ENCODE peak calls at places on chromosomes 1 and 21, in seven cellular contexts. A, N, Q, E, H, B and P are unnamed samples.

GRCh38 chr1:24635195-24635843 is 7.8 kb upstream of the SRRM1 start:
- DNase-seq in E (peak; percentile 86), H (no peak), Q (peak; percentile 79), B (peak; percentile 88), A (no peak), N (peak; percentile 36), P (peak; percentile 83)

GRCh38 chr1:221159608-221160007 is 280.4 kb downstream of the HLX start:
- DNase-seq in Q (no peak), H (no peak), A (no peak), B (no peak), N (no peak), E (no peak), P (no peak)

GRCh38 chr1:99969729-99970591 is at the start of gene SLC35A3:
- DNase-seq in N (peak; percentile 71), H (peak; percentile 84), Q (peak; percentile 82), E (peak; percentile 89), B (peak; percentile 84), A (peak; percentile 94), P (peak; percentile 61)

GRCh38 chr1:9612871-9613624 is 24.3 kb downstream of the TMEM201 start:
- DNase-seq in E (no peak), H (no peak), A (peak; percentile 39), B (no peak), Q (no peak), N (no peak), P (no peak)

GRCh38 chr1:226154593-226154992 is 31.9 kb downstream of the ACBD3 start:
- DNase-seq in H (no peak), E (no peak), Q (no peak), N (no peak), B (no peak), A (no peak), P (peak; percentile 34)

GRCh38 chr1:77412069-77412793 is 130.4 kb downstream of the AK5 start:
- DNase-seq in H (no peak), A (no peak), B (peak; percentile 14), N (no peak), Q (peak; percentile 18), E (peak; percentile 16), P (peak; percentile 66)

GRCh38 chr1:156616463-156616862 is 2.8 kb upstream of the HAPLN2 start:
- DNase-seq in E (peak; percentile 11), Q (peak; percentile 93), N (no peak), A (no peak), H (no peak), B (no peak), P (peak; percentile 45)

GRCh38 chr1:185825556-185825955 is 91.4 kb downstream of the HMCN1 start:
- DNase-seq in Q (peak; percentile 67), A (no peak), H (no peak), B (no peak), E (no peak), N (no peak), P (no peak)

GRCh38 chr1:26043765-26044164 is 2.2 kb downstream of the SLC30A2 start:
- DNase-seq in B (no peak), H (no peak), A (no peak), Q (no peak), E (no peak), N (no peak), P (no peak)

GRCh38 chr1:46489638-46490602 is at the start of gene DMBX1:
- DNase-seq in H (peak; percentile 86), A (peak; percentile 87), B (peak; percentile 49), E (peak; percentile 72), N (no peak), Q (peak; percentile 8), P (no peak)

GRCh38 chr1:32242341-32242851 is 4.6 kb upstream of the FAM167B start:
- DNase-seq in E (no peak), H (peak; percentile 50), A (no peak), B (peak; percentile 32), N (no peak), Q (peak; percentile 42), P (no peak)

GRCh38 chr1:234564035-234565029 is 45.6 kb downstream of the IRF2BP2 start:
- DNase-seq in Q (peak; percentile 47), H (no peak), A (no peak), N (no peak), B (peak; percentile 98), E (peak; percentile 93), P (peak; percentile 88)

GRCh38 chr21:26100573-26100972 is 70.0 kb downstream of the APP start:
- DNase-seq in N (no peak), B (no peak), A (no peak), H (no peak), Q (no peak), E (no peak), P (no peak)

GRCh38 chr1:3779912-3780416 is 7.4 kb downstream of the SMIM1 start:
- DNase-seq in A (no peak), B (no peak), Q (no peak), H (peak; percentile 13), N (no peak), E (no peak), P (no peak)

GRCh38 chr1:156153362-156153761 is at the start of gene SEMA4A:
- DNase-seq in E (no peak), B (peak; percentile 85), Q (peak; percentile 29), N (no peak), H (no peak), A (no peak), P (no peak)

GRCh38 chr1:215226755-215227154 is 144.2 kb downstream of the KCNK2 start:
- DNase-seq in E (no peak), H (no peak), B (no peak), N (no peak), A (no peak), Q (no peak), P (peak; percentile 58)

GRCh38 chr1:110339427-110340206 is 440 bp downstream of the RBM15 start:
- DNase-seq in H (no peak), Q (peak; percentile 73), B (peak; percentile 53), A (peak; percentile 90), E (peak; percentile 94), N (no peak), P (peak; percentile 54)

GRCh38 chr1:225768662-225769426 is 8.8 kb upstream of the SRP9 start:
- DNase-seq in A (peak; percentile 37), N (no peak), E (peak; percentile 80), Q (no peak), B (peak; percentile 80), H (no peak), P (no peak)

GRCh38 chr1:21439721-21440629 is at the start of gene NBPF3:
- DNase-seq in H (peak; percentile 96), E (peak; percentile 94), N (peak; percentile 76), B (peak; percentile 98), A (peak; percentile 89), Q (peak; percentile 87), P (peak; percentile 69)

DNA sequence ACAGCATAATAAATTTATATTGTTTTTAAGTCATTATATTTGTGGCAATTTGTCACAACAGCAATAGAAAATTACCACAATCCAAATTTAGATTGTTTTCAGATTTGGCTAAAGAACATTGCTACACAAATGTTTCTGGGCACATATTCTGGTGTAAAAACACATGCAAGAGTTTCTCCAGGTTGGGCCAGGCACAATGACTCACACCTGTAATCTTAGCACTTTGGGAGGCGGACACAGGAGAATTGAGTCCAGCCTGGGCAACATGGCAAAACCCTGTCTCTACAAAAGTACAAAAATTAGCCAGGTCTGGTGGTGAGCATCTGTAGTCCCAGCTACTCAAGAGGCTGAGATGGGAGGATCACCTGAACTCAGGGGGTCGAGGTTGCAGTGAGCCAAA is 8.4 kb downstream of the ERO1B start:
- DNase-seq in Q (no peak), A (no peak), N (no peak), E (no peak), B (no peak), H (no peak), P (no peak)
- H3K23ac ChIP-seq in Q (no peak overlapping the region), A (no peak overlapping the region), N (no peak overlapping the region), E (no peak overlapping the region), B (no peak overlapping the region), H (no peak overlapping the region), P (no peak overlapping the region)

DNA sequence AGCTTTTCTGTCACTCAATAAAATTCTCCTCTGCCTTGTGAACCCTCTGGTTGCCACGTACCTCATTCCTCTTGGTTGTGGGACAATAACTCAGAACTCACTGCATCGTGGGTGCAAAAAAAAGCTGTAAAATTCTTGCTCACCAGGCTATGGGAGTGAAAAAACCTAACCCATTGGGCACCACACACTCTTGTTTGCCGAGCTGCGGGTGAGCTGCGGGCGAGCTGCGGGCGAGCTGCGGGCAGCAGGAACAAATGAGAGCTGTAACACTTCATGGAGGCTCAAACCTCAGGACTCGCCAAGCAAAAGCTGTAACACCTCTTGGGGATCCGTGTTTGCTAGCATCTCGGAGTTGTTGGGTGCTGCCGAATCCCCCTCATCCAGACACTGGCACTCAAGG is 641.3 kb upstream of the CHRM3 start:
- DNase-seq in B (no peak), N (no peak), A (no peak), Q (no peak), H (no peak), E (no peak), P (no peak)
- H3K23ac ChIP-seq in B (no peak overlapping the region), N (no peak overlapping the region), A (no peak overlapping the region), Q (no peak overlapping the region), H (no peak overlapping the region), E (no peak overlapping the region), P (no peak overlapping the region)

DNA sequence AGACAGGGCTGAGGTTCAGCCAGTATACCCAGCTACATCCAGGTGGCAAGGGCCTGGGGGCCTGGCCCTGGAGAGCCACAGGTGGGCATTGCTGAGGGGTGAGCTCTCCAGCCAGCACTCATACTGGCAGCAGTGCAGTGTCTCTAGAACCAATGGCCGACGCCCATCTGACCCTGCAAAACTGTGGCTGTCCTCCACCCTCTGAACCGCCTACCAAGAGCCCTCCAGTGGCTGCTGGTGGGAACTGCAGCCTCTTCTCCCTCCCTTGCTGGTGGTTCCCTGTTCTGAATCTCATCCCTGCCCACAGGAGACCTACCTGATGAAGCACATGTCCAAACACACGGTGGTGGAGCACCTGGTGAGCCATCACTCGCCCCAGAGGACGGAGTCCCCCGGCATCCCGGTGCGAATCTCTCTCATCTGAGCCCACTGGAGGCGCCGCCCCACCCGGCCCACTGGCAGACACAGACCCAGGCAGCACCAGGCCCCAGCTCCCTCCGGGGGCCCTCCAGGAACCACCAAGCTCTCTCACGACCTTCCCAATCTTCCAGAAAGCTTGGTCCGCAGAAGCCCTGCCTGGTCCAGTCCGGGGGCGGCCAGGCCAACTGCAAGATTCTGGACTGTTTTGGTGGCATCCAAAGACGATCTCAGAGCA is 22.1 kb downstream of the A3GALT2 start:
- DNase-seq in B (peak; percentile 83), A (peak; percentile 91), E (peak; percentile 83), H (peak; percentile 85), N (peak; percentile 40), Q (peak; percentile 72), P (peak; percentile 52)
- H3K23ac ChIP-seq in B (no peak overlapping the region), A (no peak overlapping the region), E (no peak overlapping the region), H (no peak overlapping the region), N (peak overlapping the region; percentile 26), Q (no peak overlapping the region), P (no peak overlapping the region)

GRCh38 chr1:231899713-231900112 is 273.1 kb downstream of the DISC1 start:
- DNase-seq in N (no peak), E (no peak), B (no peak), Q (no peak), A (no peak), H (no peak), P (no peak)

GRCh38 chr1:231899046-231899445 is 272.5 kb downstream of the DISC1 start:
- DNase-seq in Q (no peak), B (no peak), N (no peak), A (no peak), H (no peak), E (no peak), P (no peak)

DNA sequence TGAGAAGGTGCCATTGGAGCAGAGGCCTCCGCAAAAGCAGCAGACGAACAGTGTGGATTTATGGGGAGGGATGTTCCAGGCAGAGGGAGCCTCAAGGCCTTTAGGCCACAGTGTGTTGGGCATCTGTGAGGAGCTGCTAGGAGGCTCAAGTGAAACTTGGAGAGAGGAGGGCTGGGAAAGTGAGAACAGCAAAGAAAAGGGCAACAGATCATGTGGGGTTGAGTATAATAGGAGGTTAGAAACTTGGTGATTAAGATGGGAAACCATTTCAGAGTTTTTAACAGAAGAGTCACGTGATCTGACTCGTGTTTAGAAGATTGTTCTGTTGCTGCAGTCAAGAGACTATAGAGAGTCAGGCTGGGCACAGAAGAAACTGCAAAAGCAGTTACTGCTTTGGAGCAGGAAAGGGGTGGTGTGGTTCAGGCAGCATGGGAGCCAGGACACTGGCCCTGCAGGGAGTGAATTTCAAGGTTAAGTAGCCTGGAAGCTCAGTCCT is 277.0 kb downstream of the DISC1 start:
- DNase-seq in Q (no peak), N (no peak), B (no peak), E (no peak), A (no peak), H (no peak), P (peak; percentile 39)
- H3K23ac ChIP-seq in Q (no peak overlapping the region), N (no peak overlapping the region), B (no peak overlapping the region), E (no peak overlapping the region), A (no peak overlapping the region), H (no peak overlapping the region), P (no peak overlapping the region)